ENCODE peak calls at places on chromosomes 16 and 17, in seven cellular contexts. Q is fibroblast of the aortic adventitia, G is SK-N-SH, Z is kidney epithelial cell, O is A549, H is upper lobe of left lung, R is PC-3. E is an unnamed sample.

GRCh38 chr16:84889066-84889465 is 69.3 kb downstream of the CRISPLD2 start:
- DNase-seq in Z (no peak), O (no peak), H (no peak), R (no peak), Q (no peak), G (peak; percentile 41), E (no peak)

GRCh38 chr17:44084131-44084538 is 13.6 kb downstream of the G6PC3 start:
- DNase-seq in R (peak; percentile 41), G (peak; percentile 78), O (peak; percentile 82), H (no peak), Q (no peak), Z (no peak), E (no peak)

GRCh38 chr16:53757971-53758609 is 54.1 kb downstream of the FTO start:
- DNase-seq in Q (no peak), O (no peak), R (no peak), Z (no peak), G (no peak), H (no peak), E (no peak)

GRCh38 chr16:85205747-85206471 is 93.6 kb upstream of the CIBAR2 start:
- DNase-seq in O (no peak), Q (peak; percentile 48), G (peak; percentile 73), Z (no peak), H (no peak), R (no peak), E (no peak)

GRCh38 chr17:30211371-30211770 is 24.1 kb downstream of the SLC6A4 start:
- DNase-seq in O (no peak), Q (no peak), Z (no peak), G (no peak), R (no peak), H (no peak), E (no peak)

GRCh38 chr17:12842936-12843335 is 53.6 kb downstream of the ARHGAP44 start:
- DNase-seq in G (no peak), Z (no peak), Q (no peak), O (no peak), H (no peak), R (no peak), E (no peak)

GRCh38 chr16:83701494-83701893 is 106.3 kb upstream of the HSBP1 start:
- DNase-seq in G (no peak), Z (no peak), H (no peak), R (peak; percentile 41), Q (peak; percentile 37), O (no peak), E (no peak)

GRCh38 chr17:28763804-28764266 is 20.0 kb downstream of the TRAF4 start:
- DNase-seq in O (peak; percentile 81), R (peak; percentile 85), Z (no peak), G (peak; percentile 78), H (no peak), Q (peak; percentile 88), E (peak; percentile 60)

GRCh38 chr17:81479672-81480071 is 32.9 kb downstream of the ACTG1 start:
- DNase-seq in O (no peak), R (no peak), Q (peak; percentile 16), H (peak; percentile 56), G (no peak), Z (no peak), E (no peak)

GRCh38 chr16:1372292-1372950 is 20.7 kb downstream of the GNPTG start:
- DNase-seq in G (no peak), R (no peak), H (peak; percentile 64), Z (no peak), Q (no peak), O (no peak), E (no peak)

GRCh38 chr17:17514993-17515920 is 19.1 kb upstream of the RASD1 start:
- DNase-seq in O (no peak), R (no peak), Z (peak; percentile 76), G (peak; percentile 76), Q (peak; percentile 17), H (no peak), E (no peak)

GRCh38 chr17:47879028-47879585 is 16.9 kb upstream of the SP2 start:
- DNase-seq in Q (no peak), G (no peak), O (no peak), H (no peak), R (no peak), Z (peak; percentile 47), E (no peak)

GRCh38 chr17:15930426-15930825 is 14.5 kb upstream of the ADORA2B start:
- DNase-seq in Q (no peak), Z (no peak), R (no peak), O (no peak), G (no peak), H (no peak), E (no peak)

GRCh38 chr17:75125984-75126383 is 5.6 kb downstream of the NT5C start:
- DNase-seq in Q (no peak), R (no peak), O (no peak), G (peak; percentile 54), Z (no peak), H (no peak), E (no peak)

GRCh38 chr17:80605326-80606066 is 60.9 kb downstream of the RPTOR start:
- DNase-seq in G (no peak), R (peak; percentile 90), H (no peak), Z (peak; percentile 31), O (peak; percentile 40), Q (peak; percentile 29), E (no peak)

GRCh38 chr16:19737306-19737975 is 19.4 kb downstream of the IQCK start:
- DNase-seq in R (no peak), Z (no peak), Q (no peak), H (no peak), O (no peak), G (no peak), E (no peak)

GRCh38 chr17:2122641-2123302 is 67.9 kb downstream of the HIC1 start:
- DNase-seq in G (peak; percentile 56), H (peak; percentile 62), Q (peak; percentile 92), R (no peak), O (no peak), Z (no peak), E (peak; percentile 62)

GRCh38 chr17:47785538-47786123 is 36.0 kb downstream of the OSBPL7 start:
- DNase-seq in O (no peak), Q (peak; percentile 30), H (no peak), R (peak; percentile 47), Z (no peak), G (no peak), E (no peak)

GRCh38 chr17:9062399-9062902 is 41.1 kb downstream of the NTN1 start:
- DNase-seq in Q (no peak), H (no peak), G (no peak), Z (no peak), R (no peak), O (no peak), E (no peak)

GRCh38 chr16:71201054-71201453 is 29.5 kb downstream of the HYDIN start:
- DNase-seq in Z (no peak), R (peak; percentile 61), O (no peak), H (no peak), Q (no peak), G (no peak), E (no peak)

GRCh38 chr16:53052519-53053501 is at the start of gene CHD9NB:
- DNase-seq in Z (peak; percentile 92), G (peak; percentile 26), O (peak; percentile 79), H (no peak), Q (peak; percentile 95), R (peak; percentile 71), E (no peak)

DNA sequence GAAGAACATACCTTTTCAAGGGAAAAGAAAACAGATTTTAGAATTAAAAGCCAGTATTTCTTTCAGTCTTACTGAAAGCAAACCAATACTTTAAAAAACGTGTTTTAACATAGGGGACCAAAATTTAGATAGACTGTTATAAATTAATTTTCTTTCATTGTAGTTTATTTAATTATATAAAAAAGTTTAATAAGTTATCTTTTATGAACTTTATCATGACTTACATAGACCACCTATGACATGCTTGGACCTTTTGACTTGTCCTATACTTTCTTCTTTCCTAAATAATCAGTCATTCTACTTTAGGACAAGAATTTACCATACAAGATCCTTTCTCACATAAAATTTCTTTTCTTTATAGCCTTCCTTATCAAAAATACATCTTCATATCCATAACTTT is 102.0 kb upstream of the HAS3 start:
- DNase-seq in R (peak; percentile 10), O (no peak), Q (no peak), G (no peak), Z (no peak), H (no peak), E (no peak)
- TF ChIP-seq CTCF in R (no peak), O (no peak), Q (no peak), G (no peak), Z (no peak), H (no peak), E (no peak)

GRCh38 chr16:79561729-79562128 is 38.8 kb downstream of the MAF start:
- DNase-seq in Z (no peak), O (no peak), G (no peak), R (no peak), Q (no peak), H (no peak), E (no peak)

GRCh38 chr16:79560923-79561322 is 39.6 kb downstream of the MAF start:
- DNase-seq in Z (no peak), Q (no peak), R (no peak), H (no peak), O (no peak), G (no peak), E (no peak)

GRCh38 chr16:79563919-79564318 is 36.6 kb downstream of the MAF start:
- DNase-seq in Z (no peak), H (no peak), O (no peak), Q (no peak), R (no peak), G (no peak), E (no peak)

GRCh38 chr16:79564594-79565210 is 35.8 kb downstream of the MAF start:
- DNase-seq in H (no peak), O (no peak), Z (no peak), Q (no peak), G (no peak), R (no peak), E (no peak)

GRCh38 chr16:79562166-79562823 is 38.2 kb downstream of the MAF start:
- DNase-seq in G (no peak), H (no peak), O (no peak), Z (no peak), Q (no peak), R (no peak), E (no peak)
- TF ChIP-seq CTCF in G (no peak), H (no peak), O (no peak), Z (no peak), Q (no peak), R (no peak), E (no peak)

GRCh38 chr16:48384982-48385271 is 286 bp downstream of the SIAH1 start:
- DNase-seq in Z (no peak), R (no peak), H (no peak), O (no peak), G (no peak), Q (no peak), E (peak; percentile 54)
- TF ChIP-seq CTCF in Z (no peak), R (no peak), H (no peak), O (no peak), G (no peak), Q (no peak), E (no peak)

DNA sequence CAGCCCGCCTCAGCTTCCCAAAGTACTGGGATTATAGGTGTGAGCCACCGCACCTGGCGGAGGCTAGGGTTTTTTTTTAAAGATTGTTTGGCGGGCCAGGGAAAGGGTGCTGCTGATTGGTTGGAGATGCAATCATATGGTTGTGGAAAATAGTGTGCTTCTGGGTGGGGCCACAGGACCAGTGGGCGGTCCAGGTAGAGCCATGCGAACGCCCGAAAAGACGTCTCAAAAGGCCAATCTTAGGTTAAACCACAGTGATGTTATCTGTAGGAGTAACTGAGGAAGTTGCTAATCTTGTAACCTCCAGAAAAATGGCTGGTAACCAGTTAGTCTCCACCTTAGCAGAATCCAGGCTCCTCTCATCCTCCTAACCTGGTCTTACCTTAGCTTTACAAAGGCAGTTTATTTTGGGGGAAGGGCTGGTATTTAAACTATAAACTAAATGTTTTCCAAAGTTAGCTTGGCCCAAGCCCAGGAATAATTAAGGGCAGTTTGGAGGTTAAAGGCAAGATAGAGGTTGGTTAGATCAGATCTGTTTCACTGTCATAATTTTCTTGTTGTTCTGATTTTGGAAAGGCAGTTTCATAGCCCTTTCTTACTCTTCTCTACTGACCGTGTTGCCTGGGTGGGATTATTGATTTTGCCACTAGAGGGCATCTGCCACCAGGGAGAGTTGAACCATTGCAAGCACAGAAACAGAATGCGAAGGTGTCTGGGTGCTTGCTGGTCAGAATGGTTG is 111.0 kb downstream of the PLCG2 start:
- DNase-seq in Z (no peak), Q (peak; percentile 70), G (peak; percentile 70), H (no peak), R (peak; percentile 77), O (peak; percentile 74), E (no peak)
- TF ChIP-seq CTCF in Z (peak; percentile 94), Q (peak; percentile 95), G (peak; percentile 92), H (peak; percentile 81), R (peak; percentile 86), O (peak; percentile 84), E (peak; percentile 88)